ENCODE peak calls at places on chromosomes 12 and 14, in four cellular contexts. L, W, Z and Y are unnamed samples.

GRCh38 chr12:40691913-40692616 is at the start of gene CNTN1:
- DNase-seq in L (peak; percentile 72), W (no peak), Z (peak; percentile 33), Y (peak; percentile 65)

GRCh38 chr14:104973215-104974145 is 4.7 kb downstream of the AHNAK2 start:
- DNase-seq in L (no peak), W (peak; percentile 93), Z (no peak), Y (no peak)

GRCh38 chr12:132324841-132325732 is 4.3 kb downstream of the GALNT9 start:
- DNase-seq in L (no peak), W (no peak), Z (no peak), Y (no peak)

GRCh38 chr12:89469361-89469760 is 55.2 kb downstream of the GALNT4 start:
- DNase-seq in L (no peak), W (peak; percentile 56), Z (peak; percentile 28), Y (peak; percentile 20)

GRCh38 chr14:99737451-99737951 is 53.4 kb downstream of the CYP46A1 start:
- DNase-seq in L (peak; percentile 47), W (no peak), Z (no peak), Y (no peak)

GRCh38 chr14:95515080-95515489 is 1.4 kb downstream of the SYNE3 start:
- DNase-seq in L (peak; percentile 57), W (peak; percentile 85), Z (no peak), Y (no peak)

GRCh38 chr12:46664771-46665287 is 161.0 kb downstream of the SLC38A4 start:
- DNase-seq in L (no peak), W (peak; percentile 88), Z (no peak), Y (peak; percentile 38)

GRCh38 chr12:124713436-124714082 is 146.1 kb upstream of the NCOR2 start:
- DNase-seq in L (no peak), W (peak; percentile 85), Z (peak; percentile 79), Y (peak; percentile 71)

GRCh38 chr12:15256760-15257159 is 35.5 kb upstream of the RERG start:
- DNase-seq in L (no peak), W (peak; percentile 4), Z (no peak), Y (no peak)

GRCh38 chr12:238736-239398 is 23.8 kb downstream of the SLC6A13 start:
- DNase-seq in L (no peak), W (no peak), Z (no peak), Y (no peak)

GRCh38 chr14:99938376-99938775 is 126.8 kb upstream of the EVL start:
- DNase-seq in L (no peak), W (no peak), Z (no peak), Y (no peak)

GRCh38 chr14:90019824-90020523 is 41.8 kb upstream of the KCNK13 start:
- DNase-seq in L (peak; percentile 50), W (peak; percentile 1), Z (no peak), Y (no peak)

GRCh38 chr12:28550757-28551381 is 360.6 kb downstream of the CCDC91 start:
- DNase-seq in L (no peak), W (peak; percentile 62), Z (no peak), Y (no peak)

GRCh38 chr14:61678966-61679365 is 16.3 kb upstream of the HIF1A start:
- DNase-seq in L (no peak), W (no peak), Z (no peak), Y (no peak)

GRCh38 chr12:52673216-52673615 is 7.0 kb downstream of the KRT1 start:
- DNase-seq in L (no peak), W (no peak), Z (no peak), Y (no peak)

GRCh38 chr12:120388711-120389431 is 19.9 kb upstream of the MSI1 start:
- DNase-seq in L (no peak), W (no peak), Z (no peak), Y (no peak)

GRCh38 chr12:114368685-114369084 is 37.3 kb downstream of the TBX5 start:
- DNase-seq in L (no peak), W (no peak), Z (no peak), Y (no peak)

GRCh38 chr14:68780358-68781160 is 12.3 kb downstream of the ZFP36L1 start:
- DNase-seq in L (peak; percentile 40), W (peak; percentile 82), Z (no peak), Y (no peak)

GRCh38 chr12:57031228-57031670 is 14.9 kb upstream of the TAC3 start:
- DNase-seq in L (no peak), W (no peak), Z (no peak), Y (peak; percentile 38)

GRCh38 chr14:54498095-54498531 is 9.3 kb upstream of the GMFB start:
- DNase-seq in L (no peak), W (no peak), Z (no peak), Y (no peak)

GRCh38 chr12:9646794-9647622 is 22.5 kb upstream of the CLEC2D start:
- DNase-seq in L (no peak), W (peak; percentile 53), Z (no peak), Y (no peak)

GRCh38 chr14:53470351-53471043 is 317.4 kb upstream of the DDHD1 start:
- DNase-seq in L (no peak), W (no peak), Z (no peak), Y (no peak)

GRCh38 chr14:50666772-50667490 is 1.2 kb downstream of the SAV1 start:
- DNase-seq in L (peak; percentile 6), W (peak; percentile 54), Z (no peak), Y (no peak)

GRCh38 chr14:54002653-54003052 is 46.0 kb upstream of the BMP4 start:
- DNase-seq in L (no peak), W (peak; percentile 32), Z (no peak), Y (no peak)

GRCh38 chr12:100741084-100741711 is 53.4 kb upstream of the ANO4 start:
- DNase-seq in L (no peak), W (peak; percentile 14), Z (no peak), Y (no peak)

GRCh38 chr12:92619730-92620684 is 82.8 kb upstream of the PLEKHG7 start:
- DNase-seq in L (no peak), W (peak; percentile 68), Z (no peak), Y (no peak)

GRCh38 chr14:104195854-104196253 is 57.5 kb downstream of the KIF26A start:
- DNase-seq in L (no peak), W (no peak), Z (no peak), Y (no peak)

GRCh38 chr12:111430418-111431353 is 25.0 kb downstream of the SH2B3 start:
- DNase-seq in L (no peak), W (no peak), Z (peak; percentile 82), Y (peak; percentile 68)

GRCh38 chr14:37034410-37035285 is 137.8 kb downstream of the SLC25A21 start:
- DNase-seq in L (no peak), W (peak; percentile 50), Z (no peak), Y (no peak)

GRCh38 chr12:49577589-49578315 is 9.8 kb upstream of the MCRS1 start:
- DNase-seq in L (no peak), W (no peak), Z (no peak), Y (no peak)

GRCh38 chr14:89445252-89445973 is 28.4 kb upstream of the FOXN3 start:
- DNase-seq in L (no peak), W (no peak), Z (peak; percentile 41), Y (no peak)

GRCh38 chr12:129959889-129960288 is 56.1 kb upstream of the TMEM132D start:
- DNase-seq in L (no peak), W (no peak), Z (no peak), Y (no peak)

GRCh38 chr14:106843951-106844483 is 1317.6 kb downstream of the TMEM121 start:
- DNase-seq in L (no peak), W (peak; percentile 44), Z (peak; percentile 42), Y (no peak)